ENCODE peak calls at places on chromosomes 4 and X, in four cellular contexts. H is fibroblast of lung, D is mucosa of descending colon, Y is esophagus muscularis mucosa. G is an unnamed sample.

GRCh38 chr4:55117511-55117910 is 7.9 kb downstream of the KDR start:
- DNase-seq in D (no peak), H (peak; percentile 17), Y (no peak), G (no peak)

GRCh38 chrX:100994352-100995281 is 25.1 kb downstream of the ARL13A start:
- DNase-seq in Y (no peak), H (peak; percentile 56), D (peak; percentile 4), G (no peak)

GRCh38 chr4:76016383-76016782 is 6.9 kb downstream of the CXCL10 start:
- DNase-seq in Y (no peak), H (no peak), D (no peak), G (no peak)

GRCh38 chr4:152485726-152486276 is 50.1 kb downstream of the FBXW7 start:
- DNase-seq in D (peak; percentile 34), Y (no peak), H (peak; percentile 95), G (no peak)

GRCh38 chrX:106742831-106743230 is 16.3 kb downstream of the RNF128 start:
- DNase-seq in H (peak; percentile 53), D (no peak), Y (no peak), G (no peak)

GRCh38 chr4:125315571-125316390 is 1.0 kb downstream of the FAT4 start:
- DNase-seq in Y (no peak), D (peak; percentile 16), H (peak; percentile 62), G (peak; percentile 60)

GRCh38 chr4:151854731-151855130 is 93.9 kb upstream of the GATB start:
- DNase-seq in D (no peak), H (peak; percentile 52), Y (peak; percentile 34), G (no peak)

GRCh38 chr4:180642732-180643131 is 1600.5 kb upstream of the TENM3 start:
- DNase-seq in H (no peak), Y (no peak), D (no peak), G (no peak)

GRCh38 chr4:37453004-37453360 is 208.4 kb downstream of the NWD2 start:
- DNase-seq in Y (no peak), H (peak; percentile 70), D (peak; percentile 94), G (peak; percentile 37)

GRCh38 chr4:86338989-86339388 is 20.9 kb downstream of the MAPK10 start:
- DNase-seq in D (no peak), Y (no peak), H (peak; percentile 95), G (no peak)

GRCh38 chr4:54727346-54727745 is 69.6 kb downstream of the KIT start:
- DNase-seq in Y (no peak), D (no peak), H (no peak), G (no peak)

GRCh38 chr4:14165253-14165942 is 537.9 kb upstream of the BOD1L1 start:
- DNase-seq in Y (no peak), D (peak; percentile 16), H (no peak), G (no peak)

GRCh38 chr4:80073362-80074008 is 456 bp upstream of the ANTXR2 start:
- DNase-seq in H (no peak), Y (no peak), D (no peak), G (no peak)

GRCh38 chrX:53445977-53446376 is 11.8 kb upstream of the HSD17B10 start:
- DNase-seq in Y (no peak), D (peak; percentile 67), H (peak; percentile 15), G (peak; percentile 55)

GRCh38 chrX:154019061-154019621 is 561 bp downstream of the IRAK1 start:
- DNase-seq in Y (no peak), H (no peak), D (peak; percentile 22), G (no peak)

GRCh38 chr4:19492611-19493010 is 759.1 kb upstream of the SLIT2 start:
- DNase-seq in D (no peak), Y (no peak), H (peak; percentile 15), G (no peak)

GRCh38 chrX:145821291-145821897 is 3.8 kb downstream of the SLITRK2 start:
- DNase-seq in D (no peak), H (no peak), Y (no peak), G (peak; percentile 11)

GRCh38 chrX:31217111-31217510 is 145.3 kb upstream of the FTHL17 start:
- DNase-seq in Y (no peak), H (no peak), D (no peak), G (no peak)

GRCh38 chr4:53185853-53186590 is 179.8 kb downstream of the SCFD2 start:
- DNase-seq in D (no peak), H (peak; percentile 73), Y (no peak), G (no peak)

GRCh38 chr4:154503598-154503997 is 12.0 kb upstream of the DCHS2 start:
- DNase-seq in Y (no peak), H (peak; percentile 7), D (no peak), G (no peak)

GRCh38 chrX:68945603-68946228 is 116.9 kb downstream of the EFNB1 start:
- DNase-seq in D (no peak), H (peak; percentile 58), Y (peak; percentile 34), G (peak; percentile 21)

GRCh38 chrX:71909956-71910355 is 689 bp upstream of the NHSL2 start:
- DNase-seq in H (peak; percentile 18), Y (no peak), D (no peak), G (peak; percentile 64)

GRCh38 chr4:14792702-14793227 is 209.5 kb upstream of the CPEB2 start:
- DNase-seq in Y (peak; percentile 57), H (peak; percentile 6), D (no peak), G (no peak)

GRCh38 chr4:54322817-54323417 is 93.8 kb downstream of the PDGFRA start:
- DNase-seq in Y (no peak), H (peak; percentile 43), D (peak; percentile 82), G (peak; percentile 63)

GRCh38 chrX:136039968-136040367 is 54.7 kb downstream of the SLC9A6 start:
- DNase-seq in D (no peak), H (peak; percentile 53), Y (no peak), G (no peak)

GRCh38 chrX:16185725-16186136 is 18.4 kb downstream of the MAGEB17 start:
- DNase-seq in Y (no peak), D (no peak), H (peak; percentile 90), G (no peak)

GRCh38 chrX:7146026-7146702 is 1.3 kb upstream of the STS start:
- DNase-seq in D (no peak), Y (no peak), H (no peak), G (no peak)

GRCh38 chr4:183469936-183470335 is 25.5 kb downstream of the CDKN2AIP start:
- DNase-seq in Y (no peak), D (no peak), H (peak; percentile 78), G (no peak)

GRCh38 chr4:120919358-120919757 is 3.2 kb downstream of the PRDM5 start:
- DNase-seq in D (no peak), Y (no peak), H (no peak), G (no peak)

GRCh38 chrX:49053223-49054072 is 5.4 kb upstream of the CCDC120 start:
- DNase-seq in H (peak; percentile 45), D (peak; percentile 51), Y (no peak), G (peak; percentile 85)

GRCh38 chr4:170391066-170391754 is 301.5 kb upstream of the AADAT start:
- DNase-seq in Y (no peak), D (no peak), H (peak; percentile 78), G (peak; percentile 59)

GRCh38 chr4:118954246-118954645 is 65.6 kb downstream of the SYNPO2 start:
- DNase-seq in H (peak; percentile 43), D (no peak), Y (no peak), G (no peak)

GRCh38 chrX:101460669-101461068 is 24.6 kb upstream of the ARMCX4 start:
- DNase-seq in H (no peak), D (no peak), Y (no peak), G (no peak)

GRCh38 chr4:108291137-108291536 is 122.4 kb upstream of the LEF1 start:
- DNase-seq in H (no peak), Y (no peak), D (no peak), G (no peak)

GRCh38 chr4:99202536-99202935 is 16.5 kb downstream of the ADH6 start:
- DNase-seq in D (no peak), Y (no peak), H (no peak), G (no peak)
- H3K4me3 ChIP-seq in D (no peak overlapping the region), Y (no peak overlapping the region), H (no peak overlapping the region), G (no peak overlapping the region)

GRCh38 chrX:25003066-25003849 is 12.5 kb downstream of the ARX start:
- DNase-seq in Y (no peak), H (no peak), D (peak; percentile 43), G (no peak)

GRCh38 chrX:25002658-25003015 is 13.1 kb downstream of the ARX start:
- DNase-seq in Y (no peak), D (no peak), H (no peak), G (no peak)

GRCh38 chrX:25005034-25005381 is 10.8 kb downstream of the ARX start:
- DNase-seq in Y (no peak), H (no peak), D (no peak), G (no peak)

GRCh38 chrX:25004485-25005032 is 11.2 kb downstream of the ARX start:
- DNase-seq in D (no peak), Y (no peak), H (no peak), G (no peak)

DNA sequence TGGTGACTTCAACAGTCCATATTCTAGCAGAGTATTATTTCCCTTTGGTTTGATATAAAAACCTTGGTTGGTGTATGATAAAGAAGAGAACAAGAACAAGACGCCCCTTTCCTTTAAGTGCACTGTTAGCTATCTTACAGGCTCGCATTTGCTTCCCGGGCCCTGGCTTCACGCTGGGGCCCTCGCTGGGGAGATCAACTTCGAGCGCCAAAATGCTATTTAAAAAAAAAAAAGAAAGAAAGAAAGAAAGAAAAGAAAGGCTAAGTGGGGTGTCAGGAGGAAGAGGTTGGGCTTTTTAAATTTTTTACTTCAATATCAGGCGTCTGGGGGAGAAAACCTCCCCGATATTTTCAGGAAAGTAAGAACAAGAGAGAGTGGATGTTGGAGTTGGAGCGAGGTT is 11.7 kb downstream of the ARX start:
- DNase-seq in Y (no peak), D (no peak), H (no peak), G (no peak)
- H3K4me3 ChIP-seq in Y (no peak overlapping the region), D (no peak overlapping the region), H (no peak overlapping the region), G (no peak overlapping the region)

GRCh38 chrX:21946925-21947641 is 6.6 kb downstream of the SMS start:
- DNase-seq in D (no peak), Y (no peak), H (peak; percentile 73), G (peak; percentile 20)
- H3K4me3 ChIP-seq in D (no peak overlapping the region), Y (no peak overlapping the region), H (no peak overlapping the region), G (no peak overlapping the region)

DNA sequence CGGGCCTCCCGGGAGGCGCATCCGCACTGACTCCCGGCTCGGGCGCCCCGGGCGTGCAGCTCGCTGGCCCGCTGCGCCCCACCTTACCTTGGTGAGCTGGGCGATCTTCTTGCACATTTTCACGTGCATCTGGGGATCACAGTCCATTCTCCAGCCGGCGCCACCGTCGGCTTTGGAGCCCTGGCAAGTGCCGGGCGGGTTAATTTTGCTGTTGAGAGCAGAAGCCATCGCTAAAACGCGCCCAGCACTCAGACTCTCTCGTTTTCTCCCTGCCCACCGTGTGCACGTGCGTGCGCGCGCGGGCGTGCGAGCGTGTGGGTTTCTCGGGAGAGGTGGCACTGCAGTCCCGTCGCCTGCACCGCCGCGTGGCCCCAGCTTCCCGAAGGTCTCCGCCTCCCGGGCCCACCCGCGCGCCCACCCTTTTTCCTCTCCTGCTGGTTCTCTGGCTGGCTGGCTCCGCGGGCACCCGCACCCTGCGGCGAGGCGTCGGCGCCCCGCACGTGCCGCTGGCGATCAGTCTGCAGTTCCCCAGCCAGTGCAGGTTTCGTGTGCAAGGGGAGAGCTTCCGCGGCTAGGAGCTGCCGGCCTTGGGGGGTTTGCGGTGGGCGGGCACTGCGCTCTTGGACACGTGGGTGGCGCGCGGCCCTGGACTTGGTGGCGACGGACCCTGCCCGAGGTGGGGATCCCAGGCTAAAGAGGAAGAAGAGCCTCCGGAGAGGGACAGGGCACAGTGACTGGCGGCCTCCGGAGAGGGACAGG is at the start of gene FAM184B:
- DNase-seq in Y (peak; percentile 24), H (peak; percentile 13), D (no peak), G (no peak)
- H3K4me3 ChIP-seq in Y (peak within 1 kb of the TSS; percentile 50), H (peak within 1 kb of the TSS; percentile 40), D (no peak within 1 kb of the TSS), G (peak within 1 kb of the TSS; percentile 6)